ENCODE peak calls at places on chromosome 10, in seven cellular contexts. A is cardiac muscle cell; R is lower lobe of right lung; S is A549; Z is esophagus squamous epithelium; J is GM23248; X is CD4-positive, alpha-beta memory T cell. M is an unnamed sample.
A peak's percentile ranks its signal among the peaks of the same experiment; 100 is the strongest.

GRCh38 chr10:23522345-23522744 is 83.5 kb downstream of the OTUD1 start:
- DNase-seq in A (no peak), R (no peak), S (no peak), Z (no peak), J (peak; percentile 6), X (no peak), M (no peak)

GRCh38 chr10:70799124-70799523 is 13.9 kb upstream of the TBATA start:
- DNase-seq in A (no peak), R (no peak), S (no peak), Z (no peak), J (peak; percentile 61), X (no peak), M (no peak)

GRCh38 chr10:71242621-71243009 is 30.2 kb downstream of the UNC5B start:
- DNase-seq in A (no peak), R (no peak), S (no peak), Z (no peak), J (no peak), X (no peak), M (no peak)

GRCh38 chr10:23065549-23065948 is 29.8 kb upstream of the MSRB2 start:
- DNase-seq in A (no peak), R (peak; percentile 69), S (peak; percentile 21), Z (no peak), J (peak; percentile 89), X (no peak), M (no peak)

GRCh38 chr10:59648711-59649201 is 60.9 kb downstream of the SLC16A9 start:
- DNase-seq in A (peak; percentile 8), R (no peak), S (no peak), Z (no peak), J (peak; percentile 33), X (no peak), M (no peak)

GRCh38 chr10:69496352-69497234 is 45.3 kb downstream of the TSPAN15 start:
- DNase-seq in A (no peak), R (peak; percentile 23), S (no peak), Z (no peak), J (no peak), X (no peak), M (no peak)

GRCh38 chr10:18713077-18713476 is 53.8 kb downstream of the ARL5B start:
- DNase-seq in A (no peak), R (no peak), S (peak; percentile 33), Z (no peak), J (peak; percentile 95), X (no peak), M (no peak)

GRCh38 chr10:117878626-117879025 is 168.1 kb downstream of the RAB11FIP2 start:
- DNase-seq in A (no peak), R (no peak), S (no peak), Z (no peak), J (no peak), X (no peak), M (no peak)

GRCh38 chr10:17872191-17873091 is 63.3 kb downstream of the MRC1 start:
- DNase-seq in A (no peak), R (no peak), S (no peak), Z (no peak), J (peak; percentile 47), X (peak; percentile 16), M (no peak)

GRCh38 chr10:123103944-123104343 is 31.8 kb upstream of the HMX3 start:
- DNase-seq in A (no peak), R (no peak), S (no peak), Z (no peak), J (no peak), X (no peak), M (no peak)

GRCh38 chr10:14787938-14788337 is 13.2 kb upstream of the FAM107B start:
- DNase-seq in A (no peak), R (no peak), S (no peak), Z (no peak), J (no peak), X (no peak), M (no peak)

GRCh38 chr10:33460461-33461294 is 126.2 kb upstream of the NRP1 start:
- DNase-seq in A (peak; percentile 90), R (peak; percentile 49), S (no peak), Z (no peak), J (peak; percentile 90), X (no peak), M (no peak)

GRCh38 chr10:95392711-95393164 is 101.9 kb upstream of the PDLIM1 start:
- DNase-seq in A (no peak), R (no peak), S (no peak), Z (no peak), J (no peak), X (no peak), M (no peak)

GRCh38 chr10:26627320-26627719 is 70.2 kb upstream of the PDSS1 start:
- DNase-seq in A (peak; percentile 21), R (no peak), S (peak; percentile 18), Z (no peak), J (no peak), X (no peak), M (no peak)

GRCh38 chr10:14325325-14325955 is 5.3 kb downstream of the FRMD4A start:
- DNase-seq in A (peak; percentile 64), R (peak; percentile 61), S (peak; percentile 18), Z (no peak), J (peak; percentile 2), X (peak; percentile 26), M (peak; percentile 25)

GRCh38 chr10:667096-667495 is 22.4 kb downstream of the DIP2C start:
- DNase-seq in A (no peak), R (no peak), S (no peak), Z (no peak), J (no peak), X (no peak), M (no peak)
- H3K9me3 ChIP-seq in A (no peaks in the 10 kb centered on the region), R (no peaks in the 10 kb centered on the region), S (no peaks in the 10 kb centered on the region), Z (no peaks in the 10 kb centered on the region), J (no peaks in the 10 kb centered on the region), X (no peaks in the 10 kb centered on the region), M (no peaks in the 10 kb centered on the region)

GRCh38 chr10:50384238-50384637 is 132.9 kb upstream of the ASAH2 start:
- DNase-seq in A (no peak), R (no peak), S (no peak), Z (no peak), J (no peak), X (no peak), M (no peak)

GRCh38 chr10:50384839-50385238 is 133.5 kb upstream of the ASAH2 start:
- DNase-seq in A (no peak), R (no peak), S (no peak), Z (no peak), J (no peak), X (no peak), M (no peak)

GRCh38 chr10:50381637-50382036 is 130.3 kb upstream of the ASAH2 start:
- DNase-seq in A (no peak), R (no peak), S (no peak), Z (no peak), J (peak; percentile 54), X (no peak), M (no peak)

GRCh38 chr10:50379652-50380051 is 128.3 kb upstream of the ASAH2 start:
- DNase-seq in A (no peak), R (no peak), S (no peak), Z (no peak), J (no peak), X (no peak), M (no peak)

DNA sequence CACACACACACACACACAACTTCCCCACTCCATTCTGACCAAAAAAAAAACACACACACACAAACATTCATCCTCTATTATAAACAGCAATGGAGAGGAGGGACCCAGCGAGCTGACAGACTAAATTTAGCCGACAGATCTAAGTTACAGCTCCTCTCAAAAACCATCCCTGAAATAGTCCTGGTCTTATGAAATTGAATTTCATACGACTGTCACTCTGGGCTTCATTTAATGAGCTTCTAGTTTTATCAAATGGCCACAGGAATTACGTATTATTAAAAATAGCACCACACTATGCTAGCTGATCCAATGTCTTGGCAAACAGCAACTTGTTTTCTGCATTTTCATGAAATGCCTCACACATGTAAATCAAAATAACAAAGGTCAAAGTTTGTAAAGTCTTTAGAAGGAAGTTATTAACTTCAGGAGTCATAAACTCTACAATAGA is 131.3 kb upstream of the ASAH2 start:
- DNase-seq in A (no peak), R (no peak), S (no peak), Z (no peak), J (peak; percentile 36), X (no peak), M (no peak)
- H3K9me3 ChIP-seq in A (no peaks in the 10 kb centered on the region), R (no peaks in the 10 kb centered on the region), S (no peaks in the 10 kb centered on the region), Z (no peaks in the 10 kb centered on the region), J (no peaks in the 10 kb centered on the region), X (no peaks in the 10 kb centered on the region), M (no peaks in the 10 kb centered on the region)

GRCh38 chr10:131355116-131355515 is 43.6 kb upstream of the TCERG1L start:
- DNase-seq in A (no peak), R (no peak), S (no peak), Z (no peak), J (no peak), X (no peak), M (no peak)
- H3K9me3 ChIP-seq in A (no peaks in the 10 kb centered on the region), R (no peaks in the 10 kb centered on the region), S (no peaks in the 10 kb centered on the region), Z (no peaks in the 10 kb centered on the region), J (no peaks in the 10 kb centered on the region), X (no peaks in the 10 kb centered on the region), M (no peaks in the 10 kb centered on the region)

GRCh38 chr10:83606275-83606674 is 533.0 kb upstream of the GHITM start:
- DNase-seq in A (peak; percentile 7), R (no peak), S (no peak), Z (no peak), J (no peak), X (no peak), M (no peak)
- H3K9me3 ChIP-seq in A (no peaks in the 10 kb centered on the region), R (no peaks in the 10 kb centered on the region), S (no peaks in the 10 kb centered on the region), Z (no peaks in the 10 kb centered on the region), J (no peaks in the 10 kb centered on the region), X (no peaks in the 10 kb centered on the region), M (no peaks in the 10 kb centered on the region)

DNA sequence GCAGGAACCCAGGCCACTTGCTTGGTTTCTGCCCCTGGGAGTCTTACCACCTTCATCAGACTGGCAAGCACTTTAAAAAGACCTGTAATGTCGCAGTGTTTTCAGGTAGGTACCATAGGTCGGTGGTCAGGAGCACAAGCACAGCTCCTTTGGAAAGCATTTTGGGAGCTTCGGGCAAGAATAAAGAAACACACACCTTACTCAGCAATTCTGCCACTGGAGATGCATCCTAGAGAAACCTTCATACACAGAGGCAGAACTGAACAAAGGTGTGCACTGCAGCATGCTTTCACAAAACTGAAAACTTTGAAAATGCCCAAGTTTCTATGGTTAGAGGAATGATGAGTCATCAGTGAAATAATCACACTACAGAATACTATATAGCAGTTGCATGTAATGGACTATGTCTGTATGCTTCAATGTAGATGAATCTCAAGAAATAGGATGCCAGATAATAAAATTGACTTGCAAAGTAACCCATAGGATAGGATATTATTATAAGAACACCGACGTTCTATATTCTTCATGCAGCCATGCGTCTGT is 309.4 kb downstream of the WDR37 start:
- DNase-seq in A (no peak), R (no peak), S (no peak), Z (no peak), J (no peak), X (no peak), M (no peak)
- H3K9me3 ChIP-seq in A (no peaks in the 10 kb centered on the region), R (no peaks in the 10 kb centered on the region), S (no peaks in the 10 kb centered on the region), Z (no peaks in the 10 kb centered on the region), J (no peaks in the 10 kb centered on the region), X (no peaks in the 10 kb centered on the region), M (no peaks in the 10 kb centered on the region)